ENCODE peak calls at places on chromosomes 12 and 14, in six cellular contexts. T is K562, U is hepatocyte, Y is HCT116, Z is tibial nerve, D is cardiac muscle cell. B is an unnamed sample.

GRCh38 chr12:65536876-65537661 is 258.6 kb downstream of the MSRB3 start:
- DNase-seq in T (no peak), U (peak; percentile 69), Y (peak; percentile 100), Z (no peak), D (peak; percentile 99), B (no peak)

GRCh38 chr12:124496584-124496983 is 70.8 kb downstream of the NCOR2 start:
- DNase-seq in T (peak; percentile 61), U (no peak), Y (no peak), Z (no peak), D (no peak), B (no peak)

GRCh38 chr12:91009319-91009950 is 4.7 kb upstream of the EPYC start:
- DNase-seq in T (no peak), U (no peak), Y (no peak), Z (no peak), D (no peak), B (no peak)

GRCh38 chr12:116891019-116891418 is 9.8 kb upstream of the HRK start:
- DNase-seq in T (no peak), U (no peak), Y (no peak), Z (no peak), D (no peak), B (no peak)

GRCh38 chr12:99352269-99352668 is 295.3 kb upstream of the GARIN6 start:
- DNase-seq in T (no peak), U (no peak), Y (no peak), Z (no peak), D (no peak), B (no peak)

GRCh38 chr12:42255221-42255874 is 17.3 kb upstream of the YAF2 start:
- DNase-seq in T (peak; percentile 12), U (no peak), Y (no peak), Z (no peak), D (no peak), B (no peak)

GRCh38 chr14:37230551-37231194 is 32.9 kb downstream of the MIPOL1 start:
- DNase-seq in T (peak; percentile 65), U (peak; percentile 89), Y (peak; percentile 48), Z (no peak), D (peak; percentile 81), B (no peak)

GRCh38 chr14:55102141-55102547 is 26.9 kb upstream of the LGALS3 start:
- DNase-seq in T (peak; percentile 46), U (peak; percentile 70), Y (no peak), Z (peak; percentile 63), D (peak; percentile 100), B (peak; percentile 80)

GRCh38 chr12:102349079-102349478 is 131.3 kb downstream of the IGF1 start:
- DNase-seq in T (no peak), U (no peak), Y (no peak), Z (no peak), D (no peak), B (no peak)

GRCh38 chr14:61558271-61558670 is 137.0 kb upstream of the HIF1A start:
- DNase-seq in T (no peak), U (no peak), Y (no peak), Z (no peak), D (no peak), B (no peak)

GRCh38 chr14:68546839-68547238 is 246.0 kb downstream of the ZFP36L1 start:
- DNase-seq in T (no peak), U (no peak), Y (no peak), Z (no peak), D (peak; percentile 77), B (peak; percentile 10)

GRCh38 chr12:44835641-44836379 is 40.3 kb downstream of the NELL2 start:
- DNase-seq in T (no peak), U (no peak), Y (no peak), Z (no peak), D (no peak), B (no peak)

GRCh38 chr14:32438511-32438910 is 109.4 kb downstream of the AKAP6 start:
- DNase-seq in T (no peak), U (no peak), Y (no peak), Z (no peak), D (no peak), B (no peak)

GRCh38 chr14:76863724-76864407 is 37.7 kb downstream of the LRRC74A start:
- DNase-seq in T (no peak), U (no peak), Y (no peak), Z (no peak), D (peak; percentile 34), B (no peak)

GRCh38 chr12:32332446-32332845 is 66.9 kb upstream of the FGD4 start:
- DNase-seq in T (no peak), U (no peak), Y (no peak), Z (no peak), D (peak; percentile 3), B (no peak)

GRCh38 chr14:66238969-66239368 is 247.2 kb upstream of the CCDC196 start:
- DNase-seq in T (no peak), U (no peak), Y (no peak), Z (no peak), D (no peak), B (no peak)

GRCh38 chr14:106877527-106877926 is 1351.1 kb downstream of the TMEM121 start:
- DNase-seq in T (no peak), U (no peak), Y (no peak), Z (no peak), D (no peak), B (no peak)

DNA sequence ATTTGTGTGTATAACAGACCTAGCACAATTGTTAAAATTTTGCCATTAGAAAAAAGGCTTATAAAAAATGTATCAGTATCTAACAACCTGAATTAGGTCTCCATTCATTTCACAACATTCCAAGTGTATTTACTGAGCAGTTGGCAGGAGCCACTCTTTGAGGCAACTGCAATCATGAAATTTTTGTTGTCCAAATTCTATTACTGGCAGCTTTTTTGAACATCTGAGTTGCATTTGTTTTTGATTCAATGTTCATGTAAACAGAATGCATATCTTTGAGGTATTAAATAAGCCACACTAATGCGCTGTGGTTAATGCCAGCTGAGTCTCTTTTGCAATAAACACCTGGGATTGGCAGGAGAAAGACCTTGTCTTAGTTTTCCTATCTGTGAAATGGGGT is 8.7 kb downstream of the KITLG start:
- DNase-seq in T (no peak), U (no peak), Y (no peak), Z (no peak), D (no peak), B (no peak)
- H3K4me1 ChIP-seq in T (no peaks in the 10 kb centered on the region), U (peaks cover 27% of the 10 kb centered on the region), Y (peaks cover 97% of the 10 kb centered on the region), Z (no peaks in the 10 kb centered on the region), D (no peaks in the 10 kb centered on the region), B (no peaks in the 10 kb centered on the region)

GRCh38 chr14:56534656-56535055 is 44.9 kb upstream of the TMEM260 start:
- DNase-seq in T (no peak), U (no peak), Y (no peak), Z (no peak), D (no peak), B (no peak)

GRCh38 chr14:56539862-56540261 is 39.7 kb upstream of the TMEM260 start:
- DNase-seq in T (no peak), U (no peak), Y (no peak), Z (no peak), D (no peak), B (no peak)
- H3K4me1 ChIP-seq in T (no peaks in the 10 kb centered on the region), U (no peaks in the 10 kb centered on the region), Y (no peaks in the 10 kb centered on the region), Z (no peaks in the 10 kb centered on the region), D (no peaks in the 10 kb centered on the region), B (no peaks in the 10 kb centered on the region)

GRCh38 chr14:51546603-51547258 is 105.0 kb upstream of the FRMD6 start:
- DNase-seq in T (no peak), U (no peak), Y (no peak), Z (no peak), D (no peak), B (no peak)
- H3K4me1 ChIP-seq in T (no peaks in the 10 kb centered on the region), U (peaks cover 4% of the 10 kb centered on the region), Y (peaks cover 17% of the 10 kb centered on the region), Z (no peaks in the 10 kb centered on the region), D (peaks cover 15% of the 10 kb centered on the region), B (no peaks in the 10 kb centered on the region)

DNA sequence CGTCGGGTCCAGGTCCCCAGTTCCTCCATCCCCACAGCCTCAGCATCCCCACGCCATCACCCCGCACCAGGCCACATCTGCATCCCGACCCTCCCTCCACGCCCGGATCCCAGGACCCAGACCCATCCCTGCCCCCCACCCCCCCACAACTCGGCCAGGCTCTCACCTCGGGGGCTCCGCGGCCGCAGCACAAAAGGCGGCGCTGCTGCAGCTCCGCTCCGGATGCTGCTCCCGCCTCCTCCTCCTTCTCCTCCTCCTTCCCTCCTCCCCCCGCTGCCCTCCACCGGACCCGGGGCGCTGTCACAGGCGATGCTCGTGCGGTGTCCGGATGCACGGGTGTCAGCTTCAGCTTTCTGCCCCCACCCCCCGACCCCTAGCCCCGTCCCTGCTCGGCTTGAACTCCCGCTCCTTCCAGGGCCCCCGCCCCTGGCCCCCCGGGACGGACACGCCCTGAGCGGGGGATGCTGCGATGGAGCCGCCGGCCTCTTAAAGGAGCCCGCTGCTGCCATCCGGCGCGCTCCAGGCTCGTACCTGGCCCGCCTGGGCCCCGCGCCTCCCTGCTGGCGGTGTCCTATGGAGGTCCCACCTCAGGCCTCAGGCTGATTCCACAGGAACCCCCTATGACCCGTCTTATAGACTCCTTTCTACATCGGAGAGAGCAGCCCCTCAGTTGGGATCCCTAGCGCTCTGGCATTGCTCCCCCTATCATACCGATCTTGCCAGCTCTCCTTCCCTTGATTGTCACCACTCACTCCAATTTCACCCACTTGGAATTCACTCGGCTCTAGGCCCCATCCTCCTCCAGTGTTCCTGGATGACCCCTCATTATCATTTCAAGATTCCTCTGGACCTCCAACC is at the start of gene MAP3K12:
- DNase-seq in T (peak; percentile 76), U (peak; percentile 76), Y (no peak), Z (peak; percentile 56), D (peak; percentile 80), B (peak; percentile 62)
- H3K4me1 ChIP-seq in T (peaks cover 40% of the 10 kb centered on the region), U (peaks cover 30% of the 10 kb centered on the region), Y (peaks cover 43% of the 10 kb centered on the region), Z (peaks cover 2% of the 10 kb centered on the region), D (peaks cover 32% of the 10 kb centered on the region), B (peaks cover 7% of the 10 kb centered on the region)

DNA sequence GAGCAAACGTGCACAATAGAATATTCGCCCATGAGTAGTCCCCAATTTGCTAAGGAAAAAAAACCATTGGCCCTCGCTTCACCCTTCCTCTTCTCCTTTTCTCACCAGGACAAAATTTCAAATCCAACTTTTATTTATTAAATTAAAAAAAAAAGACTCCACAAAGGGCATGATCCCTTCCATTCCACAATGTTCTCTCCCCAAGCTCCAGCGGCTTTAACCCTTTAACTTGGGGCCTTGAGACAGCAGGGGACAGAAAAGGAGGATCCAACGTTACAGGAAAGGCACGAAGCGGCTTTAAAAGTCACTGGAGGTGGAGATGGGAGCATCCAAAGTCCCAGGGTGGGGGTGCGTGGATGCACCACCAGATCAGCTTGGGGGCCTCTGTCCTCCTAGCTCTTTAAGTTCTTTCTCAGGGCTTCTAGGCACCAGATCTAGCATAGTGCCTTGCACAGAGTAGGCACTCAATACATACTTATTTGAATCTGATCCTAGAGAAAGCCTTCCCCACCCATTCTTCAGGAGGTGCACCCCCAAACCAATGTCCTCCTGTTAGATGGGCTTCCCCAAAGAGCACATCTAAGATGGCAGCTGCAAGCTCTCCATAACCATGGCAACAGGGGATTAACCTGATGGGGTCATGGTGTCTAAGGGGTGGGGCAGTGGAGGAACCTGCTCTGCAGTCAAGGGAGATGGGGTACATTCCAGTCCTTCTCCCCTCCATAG is 5.2 kb upstream of the AAAS start:
- DNase-seq in T (no peak), U (no peak), Y (no peak), Z (no peak), D (no peak), B (no peak)
- H3K4me1 ChIP-seq in T (peaks cover 26% of the 10 kb centered on the region), U (peaks cover 20% of the 10 kb centered on the region), Y (peaks cover 43% of the 10 kb centered on the region), Z (no peaks in the 10 kb centered on the region), D (peaks cover 14% of the 10 kb centered on the region), B (peaks cover 4% of the 10 kb centered on the region)